ENCODE peak calls at places on chromosomes 3 and 15, in six cellular contexts. V, S, K, O, Y and Z are unnamed samples.

GRCh38 chr3:15805756-15806266 is 8.0 kb upstream of the ANKRD28 start:
- DNase-seq in Y (no peak), S (no peak), O (no peak), V (no peak), K (no peak), Z (no peak)

GRCh38 chr15:68367992-68368391 is 64.0 kb downstream of the ITGA11 start:
- DNase-seq in V (no peak), K (no peak), O (no peak), Y (no peak), S (no peak), Z (no peak)

GRCh38 chr15:67550522-67550921 is 8.0 kb downstream of the MAP2K5 start:
- DNase-seq in Y (no peak), V (no peak), O (no peak), K (no peak), S (no peak), Z (no peak)

GRCh38 chr3:65265511-65265910 is 577.7 kb upstream of the ADAMTS9 start:
- DNase-seq in S (no peak), V (no peak), O (no peak), K (no peak), Y (no peak), Z (no peak)

GRCh38 chr3:12990306-12990705 is 82.9 kb downstream of the IQSEC1 start:
- DNase-seq in V (no peak), K (no peak), S (no peak), Y (no peak), O (no peak), Z (no peak)

GRCh38 chr15:67744331-67745058 is 80.8 kb upstream of the SKOR1 start:
- DNase-seq in S (no peak), K (no peak), Y (no peak), O (no peak), V (no peak), Z (no peak)

GRCh38 chr3:9279959-9280358 is 30.5 kb upstream of the SRGAP3 start:
- DNase-seq in V (no peak), S (no peak), O (no peak), Y (no peak), K (no peak), Z (no peak)

GRCh38 chr3:24471480-24471879 is 23.2 kb downstream of the THRB start:
- DNase-seq in K (no peak), O (no peak), Y (no peak), S (no peak), V (no peak), Z (no peak)

GRCh38 chr15:29785068-29785467 is 37.2 kb downstream of the TJP1 start:
- DNase-seq in V (no peak), K (no peak), S (no peak), O (no peak), Y (no peak), Z (no peak)

GRCh38 chr3:50297896-50298725 is 1.1 kb downstream of the HYAL3 start:
- DNase-seq in Y (no peak), O (no peak), K (no peak), V (no peak), S (no peak), Z (peak; percentile 71)

GRCh38 chr15:29050870-29051269 is 165.1 kb downstream of the APBA2 start:
- DNase-seq in K (no peak), V (no peak), S (no peak), O (peak; percentile 28), Y (no peak), Z (no peak)

GRCh38 chr15:88608607-88609181 is 12.4 kb upstream of the AEN start:
- DNase-seq in K (no peak), S (no peak), Y (no peak), V (no peak), O (no peak), Z (no peak)

GRCh38 chr3:9862391-9863235 is 17.4 kb downstream of the CIDEC start:
- DNase-seq in Y (no peak), O (peak; percentile 80), V (no peak), K (no peak), S (peak; percentile 48), Z (peak; percentile 89)

GRCh38 chr15:43776101-43776717 is 557 bp downstream of the ELL3 start:
- DNase-seq in V (no peak), K (no peak), O (peak; percentile 74), Y (peak; percentile 97), S (no peak), Z (no peak)

GRCh38 chr15:53447742-53448141 is 311.7 kb downstream of the WDR72 start:
- DNase-seq in K (no peak), Y (no peak), S (no peak), V (no peak), O (no peak), Z (no peak)

GRCh38 chr3:140911822-140912221 is 29.8 kb upstream of the SLC25A36 start:
- DNase-seq in O (no peak), Y (no peak), V (no peak), S (no peak), K (no peak), Z (no peak)

GRCh38 chr3:14329116-14329830 is 73.1 kb upstream of the SLC6A6 start:
- DNase-seq in S (no peak), Y (no peak), O (no peak), V (peak; percentile 42), K (no peak), Z (no peak)

GRCh38 chr3:65303431-65303830 is 615.6 kb upstream of the ADAMTS9 start:
- DNase-seq in V (no peak), S (no peak), Y (no peak), K (no peak), O (no peak), Z (no peak)

GRCh38 chr15:53627279-53627678 is 132.2 kb downstream of the WDR72 start:
- DNase-seq in K (no peak), O (no peak), S (no peak), V (no peak), Y (no peak), Z (no peak)

GRCh38 chr3:24679429-24679828 is 184.8 kb upstream of the THRB start:
- DNase-seq in O (no peak), S (no peak), V (no peak), K (no peak), Y (no peak), Z (no peak)

GRCh38 chr3:77577264-77577663 is 537.4 kb downstream of the ROBO2 start:
- DNase-seq in V (no peak), K (no peak), O (no peak), S (no peak), Y (no peak), Z (no peak)

GRCh38 chr3:14691239-14691638 is 16.3 kb downstream of the C3orf20 start:
- DNase-seq in K (no peak), O (no peak), Y (no peak), S (no peak), V (no peak), Z (no peak)

GRCh38 chr3:11995061-11995460 is 9.1 kb upstream of the SYN2 start:
- DNase-seq in Y (no peak), K (no peak), V (no peak), O (no peak), S (no peak), Z (no peak)

GRCh38 chr3:111963424-111963823 is 15.4 kb upstream of the ABHD10 start:
- DNase-seq in O (no peak), K (peak; percentile 22), S (no peak), Y (no peak), V (no peak), Z (no peak)